ENCODE peak calls at places on chromosomes 13 and 19, in four cellular contexts. X is body of pancreas; K is CD8-positive, alpha-beta memory T cell; V is osteoblast. D is an unnamed sample. For H3K4me1, the result is how much of the 10 kb centered on the place peaks cover.

GRCh38 chr13:75788494-75788991 is 152.4 kb downstream of the LMO7 start:
- DNase-seq in X (no peak), K (no peak), V (no peak), D (no peak)

GRCh38 chr19:40286674-40287421 is 1.7 kb upstream of the AKT2 start:
- DNase-seq in X (no peak), K (no peak), V (no peak), D (no peak)

GRCh38 chr19:14118165-14119051 is 846 bp upstream of the PRKACA start:
- DNase-seq in X (peak), K (peak), V (peak), D (peak)

GRCh38 chr13:91184244-91184926 is 163.1 kb upstream of the MIR17HG start:
- DNase-seq in X (no peak), K (no peak), V (no peak), D (no peak)

GRCh38 chr13:85379991-85380390 is 419.2 kb downstream of the SLITRK6 start:
- DNase-seq in X (no peak), K (no peak), V (no peak), D (no peak)

GRCh38 chr13:42424182-42424581 is 149.8 kb upstream of the TNFSF11 start:
- DNase-seq in X (no peak), K (no peak), V (no peak), D (no peak)

GRCh38 chr19:33194527-33194883 is 375 bp downstream of the LRP3 start:
- DNase-seq in X (peak), K (no peak), V (peak), D (no peak)

GRCh38 chr19:19514215-19514633 is 1.1 kb downstream of the TSSK6 start:
- DNase-seq in X (peak), K (no peak), V (no peak), D (no peak)

GRCh38 chr13:37386276-37386675 is 212.3 kb downstream of the POSTN start:
- DNase-seq in X (no peak), K (no peak), V (no peak), D (no peak)

GRCh38 chr19:15613338-15613737 is 1.7 kb upstream of the CYP4F8 start:
- DNase-seq in X (no peak), K (no peak), V (no peak), D (no peak)

GRCh38 chr19:9848060-9848459 is 12.9 kb downstream of the PIN1 start:
- DNase-seq in X (peak), K (no peak), V (no peak), D (no peak)

DNA sequence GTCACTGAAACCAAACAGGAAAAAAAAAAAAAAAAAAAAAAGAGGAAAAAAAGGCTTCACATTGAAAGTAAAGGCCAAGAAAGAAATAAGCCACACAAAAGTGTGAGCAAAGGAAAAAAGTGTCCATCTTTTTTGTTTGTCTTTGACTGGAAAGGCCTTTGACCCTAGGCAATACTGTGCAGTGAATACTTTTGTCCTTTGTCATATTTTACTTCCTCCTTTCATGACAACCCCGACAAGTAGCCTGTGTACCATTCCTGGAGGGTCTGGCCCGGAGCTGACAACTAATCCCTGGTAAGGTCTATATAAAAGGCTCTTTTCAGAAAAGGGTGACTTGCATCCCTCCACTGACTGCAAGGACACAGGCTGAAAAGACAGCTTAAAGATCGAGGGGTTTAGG is 12.9 kb upstream of the MICU2 start:
- DNase-seq in X (no peak), K (no peak), V (no peak), D (no peak)
- H3K4me3 ChIP-seq in X (no peak), K (no peak), V (no peak), D (no peak)

GRCh38 chr19:17794412-17794730 is 567 bp upstream of the B3GNT3 start:
- DNase-seq in X (no peak), K (no peak), V (no peak), D (no peak)
- H3K27ac ChIP-seq in X (no peak), K (no peak), V (no peak), D (no peak)

DNA sequence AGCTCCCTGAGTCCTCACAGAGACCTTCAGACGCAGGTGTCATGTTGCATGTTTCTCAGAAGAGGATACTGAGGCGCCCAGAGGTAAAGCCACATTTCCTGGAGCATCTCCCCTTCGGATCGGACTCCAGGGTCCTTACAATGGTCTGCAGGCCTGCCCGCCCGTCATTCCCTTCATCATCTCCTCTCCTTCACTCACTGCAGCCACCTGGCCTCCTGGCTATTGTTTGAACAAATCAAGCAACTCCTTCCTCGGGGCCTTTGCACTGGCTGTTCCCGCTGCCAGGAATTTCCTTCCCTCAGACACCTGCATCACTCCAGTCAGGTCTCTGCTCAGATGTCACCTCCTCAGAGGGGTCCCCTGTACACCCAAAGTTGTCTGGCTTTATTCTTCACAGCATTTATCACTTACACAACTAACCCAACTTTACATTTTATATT is 20.3 kb downstream of the CEACAM16 start:
- DNase-seq in X (no peak), K (no peak), V (no peak), D (no peak)
- H3K4me1 ChIP-seq in X (half or more), K (under half), V (under half), D (under half)

GRCh38 chr19:56508282-56508778 is 675 bp downstream of the ZNF471 start:
- DNase-seq in X (no peak), K (no peak), V (peak), D (no peak)
- H3K4me3 ChIP-seq in X (peak), K (peak), V (peak), D (peak)

DNA sequence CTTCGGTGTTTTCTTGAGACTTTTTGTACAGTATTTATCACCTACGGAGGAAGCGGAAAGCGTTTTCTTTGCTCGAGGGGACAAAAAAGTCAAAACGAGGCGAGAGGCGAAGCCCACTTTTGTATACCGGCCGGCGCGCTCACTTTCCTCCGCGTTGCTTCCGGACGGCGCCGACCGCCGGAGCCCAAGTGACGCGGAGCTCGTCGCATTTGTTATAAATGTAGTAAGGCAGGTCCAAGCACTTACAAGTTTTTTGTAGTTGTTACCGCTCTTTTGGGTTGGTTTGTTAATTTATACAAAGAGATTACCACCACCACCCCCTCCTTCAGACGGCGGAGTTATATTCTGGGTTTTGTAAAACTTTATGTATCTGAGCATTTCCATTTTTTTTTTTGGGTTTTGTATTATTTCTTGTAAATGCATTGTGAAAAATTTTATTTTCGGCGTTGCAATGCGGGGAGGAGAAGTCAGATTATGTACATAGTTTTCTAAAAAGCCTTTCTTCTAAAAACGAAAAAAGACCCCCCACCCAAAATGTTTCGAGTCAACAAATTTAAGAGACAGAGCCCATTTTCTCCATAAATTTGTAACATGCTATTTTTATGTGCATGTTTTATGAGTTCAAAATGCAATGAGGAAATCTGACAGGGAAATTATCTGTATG is 2.2 kb downstream of the SOX1 start:
- DNase-seq in X (no peak), K (no peak), V (peak), D (no peak)
- H3K27ac ChIP-seq in X (no peak), K (no peak), V (no peak), D (no peak)

D was measured in effector memory CD4-positive, alpha-beta T cell.